ENCODE peak calls at places on chromosomes 3 and 15, in six cellular contexts. C is glutamatergic neuron; Q is activated CD8-positive, alpha-beta memory T cell treated with anti-CD3 and anti-CD28 coated beads for 48 hours; J is NCI-H1436; D is brain microvascular endothelial cell; P is globus pallidus. T is an unnamed sample.

GRCh38 chr15:90907838-90908507 is 4.9 kb downstream of the MAN2A2 start:
- DNase-seq in C (no peak), Q (no peak), J (no peak), D (no peak), P (peak), T (no peak)

GRCh38 chr3:132145833-132146232 is 111.0 kb upstream of the CPNE4 start:
- DNase-seq in C (no peak), Q (no peak), J (no peak), D (no peak), P (no peak), T (no peak)

GRCh38 chr15:90126457-90127435 is 24.5 kb upstream of the IDH2 start:
- DNase-seq in C (peak), Q (no peak), J (no peak), D (no peak), P (no peak), T (peak)

GRCh38 chr3:187929115-187929828 is 184.0 kb upstream of the BCL6 start:
- DNase-seq in C (no peak), Q (no peak), J (no peak), D (no peak), P (no peak), T (no peak)

GRCh38 chr15:74788716-74789151 is 6.9 kb downstream of the CSK start:
- DNase-seq in C (peak), Q (no peak), J (peak), D (no peak), P (no peak), T (no peak)

GRCh38 chr3:142148871-142149860 is at the start of gene TFDP2:
- DNase-seq in C (peak), Q (peak), J (peak), D (peak), P (peak), T (peak)

GRCh38 chr15:58331903-58332675 is 99.7 kb upstream of the LIPC start:
- DNase-seq in C (peak), Q (peak), J (peak), D (peak), P (peak), T (peak)

GRCh38 chr3:31166249-31166885 is 271.9 kb upstream of the GADL1 start:
- DNase-seq in C (no peak), Q (no peak), J (no peak), D (peak), P (no peak), T (peak)

GRCh38 chr3:71050521-71051258 is 532.8 kb downstream of the FOXP1 start:
- DNase-seq in C (no peak), Q (no peak), J (no peak), D (no peak), P (peak), T (no peak)

GRCh38 chr3:30288830-30289229 is 317.6 kb upstream of the TGFBR2 start:
- DNase-seq in C (no peak), Q (no peak), J (no peak), D (no peak), P (no peak), T (no peak)

GRCh38 chr15:101504866-101505609 is 15.5 kb upstream of the PCSK6 start:
- DNase-seq in C (no peak), Q (no peak), J (no peak), D (no peak), P (no peak), T (no peak)

GRCh38 chr3:23806322-23807160 is 786 bp downstream of the UBE2E1 start:
- DNase-seq in C (peak), Q (peak), J (no peak), D (no peak), P (peak), T (no peak)

GRCh38 chr15:28896944-28897343 is 11.2 kb downstream of the APBA2 start:
- DNase-seq in C (no peak), Q (no peak), J (no peak), D (peak), P (no peak), T (no peak)

GRCh38 chr3:126267169-126267975 is 87.0 kb upstream of the ALDH1L1 start:
- DNase-seq in C (peak), Q (no peak), J (no peak), D (peak), P (peak), T (peak)

GRCh38 chr3:187832202-187832601 is 86.9 kb upstream of the BCL6 start:
- DNase-seq in C (no peak), Q (no peak), J (no peak), D (no peak), P (no peak), T (no peak)

GRCh38 chr15:33314115-33314514 is 3.3 kb downstream of the RYR3 start:
- DNase-seq in C (no peak), Q (no peak), J (no peak), D (no peak), P (no peak), T (no peak)

GRCh38 chr3:173622156-173622555 is 224.6 kb downstream of the NLGN1 start:
- DNase-seq in C (no peak), Q (no peak), J (no peak), D (no peak), P (no peak), T (no peak)

GRCh38 chr3:56484096-56484495 is 15.8 kb upstream of the ERC2 start:
- DNase-seq in C (no peak), Q (no peak), J (no peak), D (no peak), P (no peak), T (no peak)

GRCh38 chr15:80608688-80609087 is 86.4 kb upstream of the ABHD17C start:
- DNase-seq in C (no peak), Q (no peak), J (peak), D (no peak), P (no peak), T (no peak)

GRCh38 chr3:41710646-41711388 is 251.1 kb downstream of the ULK4 start:
- DNase-seq in C (no peak), Q (no peak), J (no peak), D (peak), P (no peak), T (peak)

GRCh38 chr3:159781867-159782266 is 206.8 kb upstream of the IL12A start:
- DNase-seq in C (no peak), Q (no peak), J (no peak), D (no peak), P (no peak), T (no peak)

GRCh38 chr15:95448531-95449210 is 881.8 kb upstream of the NR2F2 start:
- DNase-seq in C (no peak), Q (no peak), J (no peak), D (peak), P (no peak), T (no peak)

GRCh38 chr15:36221992-36222391 is 357.4 kb upstream of the CDIN1 start:
- DNase-seq in C (no peak), Q (no peak), J (no peak), D (no peak), P (no peak), T (peak)

GRCh38 chr3:55282994-55283393 is 204.1 kb downstream of the WNT5A start:
- DNase-seq in C (no peak), Q (no peak), J (no peak), D (no peak), P (no peak), T (peak)

GRCh38 chr3:119664370-119664769 is 4.0 kb upstream of the POPDC2 start:
- DNase-seq in C (no peak), Q (no peak), J (no peak), D (peak), P (no peak), T (no peak)

GRCh38 chr3:15768421-15769255 is 29.1 kb downstream of the ANKRD28 start:
- DNase-seq in C (no peak), Q (no peak), J (no peak), D (peak), P (no peak), T (peak)

GRCh38 chr15:24901409-24901808 is 53.4 kb upstream of the SNRPN start:
- DNase-seq in C (no peak), Q (no peak), J (no peak), D (no peak), P (no peak), T (no peak)

GRCh38 chr3:140834266-140835037 is 107.2 kb upstream of the SLC25A36 start:
- DNase-seq in C (no peak), Q (no peak), J (no peak), D (peak), P (no peak), T (peak)

T was measured in mesendoderm.